ENCODE peak calls at places on chromosomes 2 and 18, in seven cellular contexts. D is adipocyte; G is HCT116; J is thyroid gland; H is CD4-positive, alpha-beta memory T cell; I is CD4-positive, CD25-positive, alpha-beta regulatory T cell; U is tibial artery. W is an unnamed sample.
A peak's percentile ranks its signal among the peaks of the same experiment; 100 is the strongest.

GRCh38 chr2:41924024-41924423 is 123.8 kb upstream of the PKDCC start:
- DNase-seq in D (no peak), G (no peak), J (no peak), H (no peak), I (no peak), U (no peak), W (no peak)

GRCh38 chr2:192414794-192415193 is 220.1 kb upstream of the TMEFF2 start:
- DNase-seq in D (no peak), G (no peak), J (no peak), H (no peak), I (no peak), U (no peak), W (no peak)

GRCh38 chr18:905307-905947 is 756 bp downstream of the ADCYAP1 start:
- DNase-seq in D (no peak), G (no peak), J (no peak), H (no peak), I (no peak), U (no peak), W (no peak)

GRCh38 chr2:28619213-28620196 is 123.6 kb downstream of the PLB1 start:
- DNase-seq in D (no peak), G (no peak), J (no peak), H (no peak), I (no peak), U (peak; percentile 67), W (no peak)

GRCh38 chr18:11909597-11910026 is 1.5 kb upstream of the MPPE1 start:
- DNase-seq in D (peak; percentile 42), G (no peak), J (no peak), H (no peak), I (no peak), U (no peak), W (peak; percentile 83)

GRCh38 chr2:155546715-155547555 is 785.6 kb downstream of the NR4A2 start:
- DNase-seq in D (no peak), G (no peak), J (no peak), H (no peak), I (no peak), U (no peak), W (no peak)

GRCh38 chr2:128178650-128179460 is 87.9 kb downstream of the UGGT1 start:
- DNase-seq in D (peak; percentile 84), G (peak; percentile 10), J (peak; percentile 42), H (peak; percentile 38), I (peak; percentile 51), U (no peak), W (peak; percentile 63)

GRCh38 chr18:46268662-46269061 is 164.5 kb downstream of the HAUS1 start:
- DNase-seq in D (no peak), G (no peak), J (no peak), H (no peak), I (no peak), U (no peak), W (no peak)

GRCh38 chr2:176641436-176641835 is 372.2 kb downstream of the MTX2 start:
- DNase-seq in D (no peak), G (no peak), J (no peak), H (no peak), I (no peak), U (no peak), W (no peak)

GRCh38 chr2:149597050-149598013 is 9.8 kb upstream of the MMADHC start:
- DNase-seq in D (peak; percentile 93), G (peak; percentile 54), J (peak; percentile 22), H (peak; percentile 68), I (peak; percentile 73), U (no peak), W (peak; percentile 85)

DNA sequence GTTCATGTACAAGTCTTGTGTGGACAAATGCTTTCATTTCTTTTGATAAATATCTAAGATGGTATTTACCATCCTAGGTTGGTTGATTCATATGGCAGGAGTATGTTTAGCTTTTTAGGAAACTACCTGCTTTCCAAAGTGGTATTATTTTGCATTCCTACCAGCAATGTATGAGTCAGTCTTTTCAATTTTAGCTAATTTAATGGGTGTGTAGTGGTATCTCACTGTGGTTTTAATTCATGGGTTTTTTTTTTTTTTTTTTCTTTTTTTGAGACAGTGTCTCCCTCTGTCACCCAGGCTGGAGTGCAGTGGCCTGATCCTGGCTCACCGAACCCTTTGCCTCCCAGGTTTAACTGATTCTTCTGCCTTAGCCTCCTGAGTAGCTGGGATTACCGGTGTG is 4.2 kb downstream of the ZNF512 start:
- DNase-seq in D (no peak), G (no peak), J (no peak), H (no peak), I (no peak), U (no peak), W (no peak)
- H3K36me3 ChIP-seq in D (no peaks in the 10 kb centered on the region), G (no peaks in the 10 kb centered on the region), J (no peaks in the 10 kb centered on the region), H (no peaks in the 10 kb centered on the region), I (peaks cover 3% of the 10 kb centered on the region), U (no peaks in the 10 kb centered on the region), W (no peaks in the 10 kb centered on the region)

DNA sequence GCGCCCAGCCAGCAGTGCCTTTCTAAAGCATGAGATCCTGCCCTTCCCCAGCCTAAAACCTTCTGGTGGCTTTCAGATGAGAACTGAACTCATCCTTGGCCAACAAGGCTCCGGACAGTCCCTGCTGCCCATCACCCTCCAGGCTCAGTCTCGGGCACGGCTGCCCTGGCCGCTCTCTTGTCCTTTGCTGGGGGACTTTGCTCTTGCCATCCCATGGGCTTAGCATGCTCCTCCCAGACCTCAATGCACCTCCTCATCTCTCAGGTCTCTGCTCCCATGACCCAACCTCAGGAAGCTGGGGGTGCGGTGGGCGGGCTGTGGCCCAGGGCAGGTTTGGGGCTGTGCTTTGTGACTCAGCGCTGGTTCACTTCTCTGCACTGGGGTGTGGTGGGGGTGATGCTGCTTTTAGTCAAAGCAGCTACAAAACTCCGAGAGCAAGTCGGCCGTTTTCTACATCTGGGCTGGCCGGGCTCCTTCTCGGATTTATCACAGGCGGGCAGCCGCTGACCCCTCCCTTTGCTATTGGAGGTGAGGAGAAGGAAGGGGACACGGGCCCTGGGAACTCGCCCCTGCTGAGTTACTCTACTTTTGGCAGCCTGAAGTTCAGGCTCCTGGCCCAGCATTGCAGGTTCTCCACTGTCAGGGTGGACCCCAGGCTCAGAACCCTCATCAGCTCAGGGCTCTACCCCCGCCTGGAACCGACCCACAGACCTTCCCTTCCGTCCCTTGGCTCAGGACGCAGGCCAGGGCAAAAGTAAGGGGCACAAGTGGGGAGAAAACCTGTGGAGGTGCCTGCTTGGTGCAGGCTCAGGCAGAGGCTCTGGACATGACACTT is 90.6 kb upstream of the TAF1B start:
- DNase-seq in D (peak; percentile 34), G (peak; percentile 81), J (no peak), H (peak; percentile 56), I (no peak), U (no peak), W (peak; percentile 96)
- H3K4me3 ChIP-seq in D (peak overlapping the region; percentile 39), G (peak overlapping the region; percentile 56), J (no peak overlapping the region), H (peak overlapping the region; percentile 52), I (peak overlapping the region; percentile 37), U (no peak overlapping the region), W (peak overlapping the region; percentile 40)

GRCh38 chr2:43980902-43981301 is 14.9 kb downstream of the LRPPRC start:
- DNase-seq in D (no peak), G (no peak), J (no peak), H (no peak), I (no peak), U (no peak), W (no peak)
- H3K36me3 ChIP-seq in D (peaks cover 62% of the 10 kb centered on the region), G (peaks cover 46% of the 10 kb centered on the region), J (peaks cover 8% of the 10 kb centered on the region), H (peaks cover 32% of the 10 kb centered on the region), I (peaks cover 37% of the 10 kb centered on the region), U (peaks cover 41% of the 10 kb centered on the region), W (peaks cover 5% of the 10 kb centered on the region)

GRCh38 chr2:10079931-10080535 is at the start of gene CYS1:
- DNase-seq in D (peak; percentile 67), G (no peak), J (no peak), H (peak; percentile 7), I (no peak), U (no peak), W (no peak)

GRCh38 chr2:10079192-10079930 is 850 bp downstream of the CYS1 start:
- DNase-seq in D (peak; percentile 80), G (no peak), J (peak; percentile 85), H (peak; percentile 28), I (no peak), U (peak; percentile 75), W (peak; percentile 13)

GRCh38 chr2:10076988-10077527 is 3.2 kb downstream of the CYS1 start:
- DNase-seq in D (no peak), G (no peak), J (no peak), H (no peak), I (no peak), U (no peak), W (no peak)

GRCh38 chr2:10078001-10078400 is 2.2 kb downstream of the CYS1 start:
- DNase-seq in D (no peak), G (no peak), J (no peak), H (no peak), I (no peak), U (no peak), W (no peak)

DNA sequence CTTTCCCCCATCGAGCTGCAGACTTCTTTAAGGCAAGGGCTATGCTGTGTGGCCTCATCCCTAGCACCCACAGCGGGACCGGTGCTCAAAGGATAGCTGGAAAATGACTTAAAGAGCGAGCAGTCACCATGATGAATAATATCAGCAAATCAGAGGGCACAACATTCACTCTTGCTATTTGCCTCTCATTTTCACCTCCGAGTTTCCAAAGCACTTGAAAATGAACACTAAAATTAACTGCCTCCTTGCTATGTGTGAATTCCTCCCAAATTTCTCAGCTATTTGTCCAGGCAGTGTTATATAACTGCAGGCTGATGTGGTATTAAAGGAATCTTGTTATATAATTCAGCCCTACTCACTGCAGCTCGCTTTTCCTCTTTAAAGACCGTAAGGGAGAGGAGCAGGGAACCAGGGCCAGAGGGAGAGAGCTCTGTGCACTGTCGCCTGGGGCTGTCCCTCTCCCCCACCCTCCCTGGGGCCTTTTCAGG is 1.5 kb downstream of the CYS1 start:
- DNase-seq in D (no peak), G (no peak), J (no peak), H (no peak), I (no peak), U (no peak), W (no peak)
- H3K4me3 ChIP-seq in D (peak overlapping the region; percentile 74), G (peak overlapping the region; percentile 60), J (no peak overlapping the region), H (no peak overlapping the region), I (no peak overlapping the region), U (peak overlapping the region; percentile 84), W (no peak overlapping the region)

GRCh38 chr2:73728043-73728442 is 9.1 kb downstream of the TPRKB start:
- DNase-seq in D (no peak), G (no peak), J (no peak), H (no peak), I (no peak), U (no peak), W (no peak)
- H3K36me3 ChIP-seq in D (peaks cover 41% of the 10 kb centered on the region), G (peaks cover 9% of the 10 kb centered on the region), J (peaks cover 16% of the 10 kb centered on the region), H (peaks cover 25% of the 10 kb centered on the region), I (peaks cover 40% of the 10 kb centered on the region), U (peaks cover 30% of the 10 kb centered on the region), W (peaks cover 3% of the 10 kb centered on the region)

GRCh38 chr2:8974001-8974400 is 29.5 kb downstream of the MBOAT2 start:
- DNase-seq in D (no peak), G (no peak), J (no peak), H (no peak), I (no peak), U (no peak), W (no peak)
- H3K4me3 ChIP-seq in D (no peak overlapping the region), G (no peak overlapping the region), J (no peak overlapping the region), H (no peak overlapping the region), I (no peak overlapping the region), U (no peak overlapping the region), W (no peak overlapping the region)

GRCh38 chr18:14117611-14118010 is 14.6 kb downstream of the ZNF519 start:
- DNase-seq in D (no peak), G (no peak), J (no peak), H (no peak), I (no peak), U (no peak), W (no peak)
- H3K36me3 ChIP-seq in D (no peaks in the 10 kb centered on the region), G (no peaks in the 10 kb centered on the region), J (no peaks in the 10 kb centered on the region), H (no peaks in the 10 kb centered on the region), I (no peaks in the 10 kb centered on the region), U (peaks cover 4% of the 10 kb centered on the region), W (no peaks in the 10 kb centered on the region)

W was measured in bronchial epithelial cell.